ENCODE peak calls at places on chromosome 3, in ten cellular contexts. One of them, this sample, is unnamed.
A peak's percentile ranks its signal among the peaks of the same experiment; 100 is the strongest.

GRCh38 chr3:184496933-184497332 is 64.7 kb upstream of the EPHB3 start:
- DNase-seq in K562: no peak
- DNase-seq in HCT116: no peak
- DNase-seq in NB4: no peak
- DNase-seq in tibial nerve: no peak
- DNase-seq in right lobe of liver: no peak
- DNase-seq in suprapubic skin: no peak
- DNase-seq in IMR-90: no peak
- DNase-seq in GM12891: no peak
- DNase-seq in endothelial cell of umbilical vein: no peak
- DNase-seq in this sample: no peak

GRCh38 chr3:68467465-68467864 is 464.9 kb downstream of the TAFA4 start:
- DNase-seq in K562: no peak
- DNase-seq in HCT116: no peak
- DNase-seq in NB4: no peak
- DNase-seq in tibial nerve: no peak
- DNase-seq in right lobe of liver: no peak
- DNase-seq in suprapubic skin: no peak
- DNase-seq in IMR-90: no peak
- DNase-seq in GM12891: no peak
- DNase-seq in endothelial cell of umbilical vein: no peak
- DNase-seq in this sample: no peak

GRCh38 chr3:98985406-98985805 is 83.9 kb upstream of the DCBLD2 start:
- DNase-seq in K562: no peak
- DNase-seq in HCT116: no peak
- DNase-seq in NB4: no peak
- DNase-seq in tibial nerve: no peak
- DNase-seq in right lobe of liver: no peak
- DNase-seq in suprapubic skin: no peak
- DNase-seq in IMR-90: no peak
- DNase-seq in GM12891: no peak
- DNase-seq in endothelial cell of umbilical vein: peak; percentile 60
- DNase-seq in this sample: no peak

GRCh38 chr3:155079795-155080546 is at the start of gene MME:
- DNase-seq in K562: peak; percentile 15
- DNase-seq in HCT116: no peak
- DNase-seq in NB4: no peak
- DNase-seq in tibial nerve: no peak
- DNase-seq in right lobe of liver: peak; percentile 94
- DNase-seq in suprapubic skin: no peak
- DNase-seq in IMR-90: peak; percentile 73
- DNase-seq in GM12891: no peak
- DNase-seq in endothelial cell of umbilical vein: peak; percentile 69
- DNase-seq in this sample: peak; percentile 52

GRCh38 chr3:50336452-50337174 is 4.0 kb downstream of the RASSF1 start:
- DNase-seq in K562: no peak
- DNase-seq in HCT116: no peak
- DNase-seq in NB4: no peak
- DNase-seq in tibial nerve: no peak
- DNase-seq in right lobe of liver: no peak
- DNase-seq in suprapubic skin: no peak
- DNase-seq in IMR-90: peak; percentile 28
- DNase-seq in GM12891: no peak
- DNase-seq in endothelial cell of umbilical vein: peak; percentile 37
- DNase-seq in this sample: no peak

GRCh38 chr3:146585156-146585555 is 20.0 kb downstream of the PLSCR5 start:
- DNase-seq in K562: no peak
- DNase-seq in HCT116: no peak
- DNase-seq in NB4: no peak
- DNase-seq in tibial nerve: no peak
- DNase-seq in right lobe of liver: no peak
- DNase-seq in suprapubic skin: no peak
- DNase-seq in IMR-90: no peak
- DNase-seq in GM12891: no peak
- DNase-seq in endothelial cell of umbilical vein: no peak
- DNase-seq in this sample: no peak

GRCh38 chr3:25558106-25558505 is 106.6 kb downstream of the TOP2B start:
- DNase-seq in K562: no peak
- DNase-seq in HCT116: no peak
- DNase-seq in NB4: no peak
- DNase-seq in tibial nerve: no peak
- DNase-seq in right lobe of liver: no peak
- DNase-seq in suprapubic skin: no peak
- DNase-seq in IMR-90: peak; percentile 7
- DNase-seq in GM12891: no peak
- DNase-seq in endothelial cell of umbilical vein: no peak
- DNase-seq in this sample: no peak

GRCh38 chr3:140249188-140249587 is 314.2 kb downstream of the CLSTN2 start:
- DNase-seq in K562: no peak
- DNase-seq in HCT116: no peak
- DNase-seq in NB4: no peak
- DNase-seq in tibial nerve: no peak
- DNase-seq in right lobe of liver: no peak
- DNase-seq in suprapubic skin: no peak
- DNase-seq in IMR-90: no peak
- DNase-seq in GM12891: no peak
- DNase-seq in endothelial cell of umbilical vein: no peak
- DNase-seq in this sample: no peak

GRCh38 chr3:129005526-129006303 is 4.6 kb downstream of the EFCC1 start:
- DNase-seq in K562: no peak
- DNase-seq in HCT116: no peak
- DNase-seq in NB4: peak; percentile 42
- DNase-seq in tibial nerve: no peak
- DNase-seq in right lobe of liver: no peak
- DNase-seq in suprapubic skin: no peak
- DNase-seq in IMR-90: peak; percentile 65
- DNase-seq in GM12891: no peak
- DNase-seq in endothelial cell of umbilical vein: peak; percentile 68
- DNase-seq in this sample: no peak

GRCh38 chr3:102036015-102036414 is 186.7 kb downstream of the NFKBIZ start:
- DNase-seq in K562: no peak
- DNase-seq in HCT116: no peak
- DNase-seq in NB4: peak; percentile 2
- DNase-seq in tibial nerve: no peak
- DNase-seq in right lobe of liver: no peak
- DNase-seq in suprapubic skin: no peak
- DNase-seq in IMR-90: no peak
- DNase-seq in GM12891: no peak
- DNase-seq in endothelial cell of umbilical vein: no peak
- DNase-seq in this sample: no peak

GRCh38 chr3:4426782-4427344 is 40.2 kb downstream of the SUMF1 start:
- DNase-seq in K562: peak; percentile 40
- DNase-seq in HCT116: peak; percentile 3
- DNase-seq in NB4: peak; percentile 86
- DNase-seq in tibial nerve: no peak
- DNase-seq in right lobe of liver: no peak
- DNase-seq in suprapubic skin: no peak
- DNase-seq in IMR-90: peak; percentile 91
- DNase-seq in GM12891: no peak
- DNase-seq in endothelial cell of umbilical vein: peak; percentile 46
- DNase-seq in this sample: peak; percentile 23

DNA sequence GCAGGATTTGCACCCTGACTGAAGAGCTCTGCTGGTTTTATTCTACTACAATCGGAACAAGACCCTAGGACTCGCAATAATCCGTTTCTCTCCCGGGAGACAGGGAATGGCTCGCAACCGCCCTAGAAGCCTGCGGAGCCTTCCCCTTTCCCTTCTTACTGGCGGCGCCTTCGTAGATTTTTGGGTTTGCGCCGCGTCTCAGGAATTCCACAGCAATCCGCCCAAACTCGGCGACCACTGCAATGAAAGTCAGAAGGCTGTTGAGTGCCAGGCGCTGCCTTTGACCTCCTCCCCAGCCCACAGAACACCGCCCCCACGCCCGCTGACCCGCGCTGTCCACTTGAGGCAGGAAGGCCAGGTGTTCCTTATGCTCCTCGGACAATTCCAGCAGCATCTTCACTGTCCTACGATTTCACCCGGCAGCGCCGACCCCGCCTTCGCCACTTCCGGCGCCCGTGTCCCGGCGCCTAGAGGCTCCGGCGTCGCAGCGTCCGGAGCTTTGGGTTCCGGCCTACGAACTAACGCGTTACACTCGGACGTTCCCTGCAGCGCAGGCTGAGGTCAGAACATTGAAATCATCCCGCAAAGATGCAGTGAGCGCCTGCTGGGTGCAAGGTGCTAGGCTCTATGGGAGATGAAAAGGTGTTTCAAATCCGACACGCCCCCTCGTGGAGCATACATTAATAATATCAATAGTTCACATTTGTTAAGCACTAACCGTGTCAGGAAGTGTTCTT is at the start of gene COMMD2:
- DNase-seq in K562: peak; percentile 78
- DNase-seq in HCT116: peak; percentile 97
- DNase-seq in NB4: peak; percentile 86
- DNase-seq in tibial nerve: peak; percentile 40
- DNase-seq in right lobe of liver: peak; percentile 79
- DNase-seq in suprapubic skin: peak; percentile 86
- DNase-seq in IMR-90: peak; percentile 85
- DNase-seq in GM12891: peak; percentile 57
- DNase-seq in endothelial cell of umbilical vein: peak; percentile 83
- DNase-seq in this sample: peak; percentile 65
- TF ChIP-seq POLR2A in K562: peak; percentile 90
- TF ChIP-seq POLR2A in HCT116: no peak
- TF ChIP-seq POLR2A in NB4: peak; percentile 84
- TF ChIP-seq POLR2A in tibial nerve: peak; percentile 53
- TF ChIP-seq POLR2A in right lobe of liver: peak; percentile 53
- TF ChIP-seq POLR2A in suprapubic skin: peak; percentile 48
- TF ChIP-seq POLR2A in IMR-90: no peak
- TF ChIP-seq POLR2A in GM12891: peak; percentile 90
- TF ChIP-seq POLR2A in endothelial cell of umbilical vein: peak; percentile 86
- TF ChIP-seq POLR2A in this sample: peak; percentile 81

GRCh38 chr3:126475411-126476114 is at the start of gene ZXDC:
- DNase-seq in K562: peak; percentile 97
- DNase-seq in HCT116: peak; percentile 85
- DNase-seq in NB4: peak; percentile 94
- DNase-seq in tibial nerve: peak; percentile 90
- DNase-seq in right lobe of liver: peak; percentile 97
- DNase-seq in suprapubic skin: peak; percentile 95
- DNase-seq in IMR-90: peak; percentile 91
- DNase-seq in GM12891: peak; percentile 100
- DNase-seq in endothelial cell of umbilical vein: peak; percentile 94
- DNase-seq in this sample: peak; percentile 100
- TF ChIP-seq POLR2A in K562: no peak
- TF ChIP-seq POLR2A in HCT116: peak; percentile 63
- TF ChIP-seq POLR2A in NB4: peak; percentile 77
- TF ChIP-seq POLR2A in tibial nerve: peak; percentile 90
- TF ChIP-seq POLR2A in right lobe of liver: peak; percentile 96
- TF ChIP-seq POLR2A in suprapubic skin: peak; percentile 86
- TF ChIP-seq POLR2A in IMR-90: peak; percentile 76
- TF ChIP-seq POLR2A in GM12891: peak; percentile 57
- TF ChIP-seq POLR2A in endothelial cell of umbilical vein: peak; percentile 81
- TF ChIP-seq POLR2A in this sample: peak; percentile 92

GRCh38 chr3:197297020-197297419 is 1.4 kb downstream of the DLG1 start:
- DNase-seq in K562: no peak
- DNase-seq in HCT116: no peak
- DNase-seq in NB4: peak; percentile 17
- DNase-seq in tibial nerve: no peak
- DNase-seq in right lobe of liver: no peak
- DNase-seq in suprapubic skin: no peak
- DNase-seq in IMR-90: no peak
- DNase-seq in GM12891: no peak
- DNase-seq in endothelial cell of umbilical vein: peak; percentile 14
- DNase-seq in this sample: no peak

GRCh38 chr3:197298858-197299854 is 744 bp upstream of the DLG1 start:
- DNase-seq in K562: peak; percentile 67
- DNase-seq in HCT116: peak; percentile 63
- DNase-seq in NB4: peak; percentile 32
- DNase-seq in tibial nerve: no peak
- DNase-seq in right lobe of liver: peak; percentile 76
- DNase-seq in suprapubic skin: no peak
- DNase-seq in IMR-90: no peak
- DNase-seq in GM12891: peak; percentile 29
- DNase-seq in endothelial cell of umbilical vein: peak; percentile 19
- DNase-seq in this sample: peak; percentile 61

GRCh38 chr3:197300361-197300760 is 1.9 kb upstream of the DLG1 start:
- DNase-seq in K562: no peak
- DNase-seq in HCT116: no peak
- DNase-seq in NB4: no peak
- DNase-seq in tibial nerve: no peak
- DNase-seq in right lobe of liver: no peak
- DNase-seq in suprapubic skin: no peak
- DNase-seq in IMR-90: no peak
- DNase-seq in GM12891: no peak
- DNase-seq in endothelial cell of umbilical vein: no peak
- DNase-seq in this sample: no peak

GRCh38 chr3:197297476-197298340 is 704 bp downstream of the DLG1 start:
- DNase-seq in K562: peak; percentile 96
- DNase-seq in HCT116: peak; percentile 68
- DNase-seq in NB4: peak; percentile 94
- DNase-seq in tibial nerve: peak; percentile 73
- DNase-seq in right lobe of liver: peak; percentile 93
- DNase-seq in suprapubic skin: peak; percentile 94
- DNase-seq in IMR-90: peak; percentile 82
- DNase-seq in GM12891: peak; percentile 87
- DNase-seq in endothelial cell of umbilical vein: peak; percentile 89
- DNase-seq in this sample: peak; percentile 86

GRCh38 chr3:197298341-197298857 is at the start of gene DLG1:
- DNase-seq in K562: peak; percentile 95
- DNase-seq in HCT116: peak; percentile 92
- DNase-seq in NB4: peak; percentile 94
- DNase-seq in tibial nerve: peak; percentile 71
- DNase-seq in right lobe of liver: peak; percentile 96
- DNase-seq in suprapubic skin: peak; percentile 94
- DNase-seq in IMR-90: peak; percentile 92
- DNase-seq in GM12891: peak; percentile 80
- DNase-seq in endothelial cell of umbilical vein: peak; percentile 94
- DNase-seq in this sample: peak; percentile 70
- TF ChIP-seq POLR2A in K562: peak; percentile 92
- TF ChIP-seq POLR2A in HCT116: peak; percentile 21
- TF ChIP-seq POLR2A in NB4: peak; percentile 87
- TF ChIP-seq POLR2A in tibial nerve: no peak
- TF ChIP-seq POLR2A in right lobe of liver: peak; percentile 27
- TF ChIP-seq POLR2A in suprapubic skin: peak; percentile 38
- TF ChIP-seq POLR2A in IMR-90: peak; percentile 84
- TF ChIP-seq POLR2A in GM12891: peak; percentile 50
- TF ChIP-seq POLR2A in endothelial cell of umbilical vein: peak; percentile 30
- TF ChIP-seq POLR2A in this sample: peak; percentile 73

DNA sequence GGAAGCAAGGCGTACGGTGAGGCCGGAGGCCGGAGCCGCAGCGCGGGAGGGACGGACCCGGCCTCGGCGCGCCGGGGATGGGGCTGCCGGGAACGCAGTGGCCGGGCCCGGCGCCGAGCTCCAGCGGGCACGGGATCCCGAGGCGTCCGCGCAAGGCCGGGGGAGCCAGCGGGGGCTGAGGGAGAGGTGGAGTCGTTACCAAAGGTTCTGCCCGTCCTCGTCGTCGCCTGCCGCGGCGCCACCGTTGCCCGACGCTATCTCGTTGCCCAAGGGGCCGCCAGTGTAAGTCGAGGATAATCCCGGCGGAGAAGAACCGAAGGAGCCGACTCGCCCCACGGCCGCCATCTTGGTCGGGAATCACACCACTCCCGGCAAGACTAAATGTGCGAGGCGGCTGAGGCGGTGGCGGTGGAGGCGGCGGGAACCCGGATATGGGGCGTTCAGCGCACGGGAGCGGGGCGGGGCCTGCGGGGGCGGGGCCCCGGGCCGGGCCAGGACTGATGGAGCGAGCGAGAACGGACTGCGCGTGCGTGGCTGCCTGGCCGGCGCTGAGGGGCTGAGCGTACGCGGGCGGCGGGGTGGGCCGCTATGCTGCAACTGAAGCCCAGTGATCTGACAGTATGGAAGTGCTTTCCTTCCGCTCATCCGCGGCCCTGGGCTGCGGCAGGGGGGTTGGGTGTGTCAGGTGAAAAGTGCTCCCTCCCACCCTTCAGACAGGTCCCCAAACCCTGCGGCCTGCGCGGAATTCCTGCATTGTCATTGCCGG is at the start of gene DYNC1LI1:
- DNase-seq in K562: peak; percentile 97
- DNase-seq in HCT116: peak; percentile 82
- DNase-seq in NB4: peak; percentile 93
- DNase-seq in tibial nerve: peak; percentile 88
- DNase-seq in right lobe of liver: peak; percentile 97
- DNase-seq in suprapubic skin: peak; percentile 97
- DNase-seq in IMR-90: peak; percentile 87
- DNase-seq in GM12891: peak; percentile 93
- DNase-seq in endothelial cell of umbilical vein: peak; percentile 95
- DNase-seq in this sample: peak; percentile 89
- TF ChIP-seq POLR2A in K562: peak; percentile 96
- TF ChIP-seq POLR2A in HCT116: peak; percentile 83
- TF ChIP-seq POLR2A in NB4: peak; percentile 67
- TF ChIP-seq POLR2A in tibial nerve: peak; percentile 74
- TF ChIP-seq POLR2A in right lobe of liver: peak; percentile 73
- TF ChIP-seq POLR2A in suprapubic skin: peak; percentile 66
- TF ChIP-seq POLR2A in IMR-90: peak; percentile 93
- TF ChIP-seq POLR2A in GM12891: peak; percentile 68
- TF ChIP-seq POLR2A in endothelial cell of umbilical vein: peak; percentile 95
- TF ChIP-seq POLR2A in this sample: peak; percentile 75